ENCODE peak calls at places on chromosome 4, in seven cellular contexts. J is lower leg skin, T is body of pancreas, Z is prostate gland, M is transverse colon, X is stomach, Q is tibial nerve. K is an unnamed sample.

GRCh38 chr4:46931981-46932380 is 22.9 kb upstream of the COX7B2 start:
- DNase-seq in J (no peak), T (peak; percentile 16), Z (no peak), M (peak; percentile 10), X (no peak), Q (no peak), K (peak; percentile 10)

GRCh38 chr4:108644237-108644636 is 6.2 kb upstream of the OSTC start:
- DNase-seq in J (no peak), T (no peak), Z (no peak), M (no peak), X (no peak), Q (no peak), K (no peak)

GRCh38 chr4:14863420-14864364 is 138.6 kb upstream of the CPEB2 start:
- DNase-seq in J (no peak), T (no peak), Z (no peak), M (no peak), X (no peak), Q (no peak), K (no peak)

GRCh38 chr4:56049428-56050212 is 100.9 kb downstream of the CEP135 start:
- DNase-seq in J (no peak), T (peak; percentile 11), Z (no peak), M (peak; percentile 32), X (no peak), Q (no peak), K (peak; percentile 88)

GRCh38 chr4:8737075-8737474 is 134.6 kb downstream of the HMX1 start:
- DNase-seq in J (no peak), T (no peak), Z (no peak), M (no peak), X (peak; percentile 14), Q (no peak), K (no peak)

GRCh38 chr4:123986268-123986798 is 589.7 kb downstream of the SPRY1 start:
- DNase-seq in J (peak; percentile 71), T (peak; percentile 7), Z (no peak), M (peak; percentile 13), X (no peak), Q (peak; percentile 30), K (no peak)

GRCh38 chr4:24896056-24896455 is 16.8 kb downstream of the CCDC149 start:
- DNase-seq in J (no peak), T (no peak), Z (no peak), M (no peak), X (no peak), Q (no peak), K (no peak)

GRCh38 chr4:139266583-139267257 is 13.3 kb downstream of the MGARP start:
- DNase-seq in J (peak; percentile 51), T (peak; percentile 66), Z (no peak), M (peak; percentile 86), X (peak; percentile 71), Q (peak; percentile 44), K (peak; percentile 82)

GRCh38 chr4:6705638-6706037 is 4.0 kb downstream of the MRFAP1L1 start:
- DNase-seq in J (no peak), T (no peak), Z (no peak), M (no peak), X (no peak), Q (no peak), K (no peak)

GRCh38 chr4:186936496-186937375 is 213.1 kb upstream of the FAT1 start:
- DNase-seq in J (no peak), T (no peak), Z (no peak), M (no peak), X (no peak), Q (no peak), K (no peak)

GRCh38 chr4:110418641-110419040 is 57.3 kb upstream of the ENPEP start:
- DNase-seq in J (no peak), T (no peak), Z (no peak), M (no peak), X (no peak), Q (no peak), K (peak; percentile 1)

GRCh38 chr4:103451341-103451740 is 253.2 kb upstream of the CENPE start:
- DNase-seq in J (no peak), T (no peak), Z (no peak), M (no peak), X (no peak), Q (no peak), K (no peak)

GRCh38 chr4:33649015-33649414 is 2595.3 kb downstream of the ARAP2 start:
- DNase-seq in J (no peak), T (no peak), Z (no peak), M (no peak), X (no peak), Q (no peak), K (no peak)

GRCh38 chr4:132587626-132588025 is 561.5 kb upstream of the PCDH10 start:
- DNase-seq in J (no peak), T (no peak), Z (no peak), M (no peak), X (no peak), Q (no peak), K (no peak)

GRCh38 chr4:107719211-107719926 is 665 bp downstream of the PAPSS1 start:
- DNase-seq in J (peak; percentile 31), T (peak; percentile 40), Z (peak; percentile 22), M (no peak), X (no peak), Q (peak; percentile 15), K (peak; percentile 43)

GRCh38 chr4:110869114-110869513 is 246.2 kb upstream of the PITX2 start:
- DNase-seq in J (no peak), T (no peak), Z (no peak), M (no peak), X (no peak), Q (no peak), K (no peak)

GRCh38 chr4:48223633-48224295 is 45.9 kb downstream of the TEC start:
- DNase-seq in J (no peak), T (no peak), Z (no peak), M (no peak), X (no peak), Q (no peak), K (no peak)

GRCh38 chr4:24042094-24042493 is 152.2 kb upstream of the PPARGC1A start:
- DNase-seq in J (no peak), T (no peak), Z (no peak), M (no peak), X (no peak), Q (no peak), K (no peak)

GRCh38 chr4:165906272-165906671 is 33.2 kb downstream of the TLL1 start:
- DNase-seq in J (no peak), T (no peak), Z (no peak), M (no peak), X (no peak), Q (no peak), K (no peak)

GRCh38 chr4:179097741-179098140 is 1655.5 kb upstream of the AGA start:
- DNase-seq in J (no peak), T (peak; percentile 5), Z (no peak), M (no peak), X (no peak), Q (no peak), K (peak; percentile 7)

GRCh38 chr4:102842367-102842766 is 15.0 kb upstream of the UBE2D3 start:
- DNase-seq in J (no peak), T (no peak), Z (no peak), M (no peak), X (no peak), Q (no peak), K (no peak)

GRCh38 chr4:86421461-86421860 is 61.6 kb upstream of the MAPK10 start:
- DNase-seq in J (no peak), T (no peak), Z (no peak), M (no peak), X (no peak), Q (no peak), K (no peak)

GRCh38 chr4:86414686-86415085 is 54.8 kb upstream of the MAPK10 start:
- DNase-seq in J (no peak), T (no peak), Z (no peak), M (no peak), X (no peak), Q (no peak), K (no peak)

GRCh38 chr4:86416081-86416480 is 56.2 kb upstream of the MAPK10 start:
- DNase-seq in J (no peak), T (no peak), Z (no peak), M (no peak), X (no peak), Q (no peak), K (no peak)
- TF ChIP-seq POLR2A in J (no peak), T (no peak), Z (no peak), M (no peak), X (no peak), Q (no peak), K (no peak)

DNA sequence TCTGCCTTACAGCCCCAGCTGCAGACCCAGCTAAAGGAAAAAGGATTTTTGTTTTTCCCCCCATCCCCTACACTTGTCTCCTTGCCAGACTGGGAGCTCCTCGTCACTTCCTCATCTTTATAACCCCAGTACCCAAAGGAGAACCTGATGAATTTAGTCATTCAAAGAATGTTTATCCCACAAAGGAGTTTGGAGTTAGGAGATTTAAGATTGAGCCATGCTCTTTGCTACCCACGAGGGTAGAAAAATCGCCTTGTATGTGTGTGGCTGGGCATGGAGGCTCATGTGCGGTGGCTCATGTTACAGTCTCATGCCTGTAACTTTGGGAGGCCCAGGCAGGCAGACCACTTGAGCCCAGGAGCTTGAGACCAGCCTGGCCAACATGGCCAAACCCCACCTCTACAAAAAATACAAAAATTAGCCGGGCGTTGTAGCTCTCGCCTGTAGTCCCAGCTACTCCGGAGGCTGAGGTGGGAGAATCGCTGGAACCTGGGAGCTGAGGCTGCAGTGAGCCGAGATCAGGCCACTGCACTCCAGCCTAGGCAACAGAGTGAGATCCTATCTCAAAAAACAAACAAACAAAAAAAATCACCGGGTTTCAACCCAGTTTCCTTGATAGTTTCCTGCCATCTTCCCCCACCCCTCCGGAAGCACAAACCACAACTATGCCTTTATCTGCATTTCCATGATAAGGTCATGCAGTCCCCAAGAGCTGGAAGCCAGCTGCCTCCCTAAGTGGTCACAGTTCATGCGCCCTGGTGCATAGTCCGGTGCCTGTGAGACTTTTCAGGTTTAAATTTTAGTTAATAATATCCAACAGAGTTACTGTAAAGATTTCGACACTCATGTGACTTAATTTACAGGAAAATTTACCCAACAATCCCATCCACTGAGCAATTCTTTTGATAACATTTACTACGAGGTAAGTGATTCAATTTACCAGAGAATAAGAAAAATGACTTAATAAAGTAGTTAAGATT is 1.5 kb downstream of the CFAP97 start:
- DNase-seq in J (no peak), T (peak; percentile 27), Z (no peak), M (no peak), X (no peak), Q (no peak), K (peak; percentile 40)
- TF ChIP-seq POLR2A in J (no peak), T (no peak), Z (no peak), M (no peak), X (no peak), Q (no peak), K (no peak)

GRCh38 chr4:119300072-119300387 is 21.9 kb downstream of the FABP2 start:
- DNase-seq in J (peak; percentile 49), T (peak; percentile 60), Z (peak; percentile 40), M (peak; percentile 50), X (peak; percentile 33), Q (no peak), K (no peak)
- TF ChIP-seq POLR2A in J (no peak), T (no peak), Z (no peak), M (no peak), X (no peak), Q (no peak), K (no peak)

DNA sequence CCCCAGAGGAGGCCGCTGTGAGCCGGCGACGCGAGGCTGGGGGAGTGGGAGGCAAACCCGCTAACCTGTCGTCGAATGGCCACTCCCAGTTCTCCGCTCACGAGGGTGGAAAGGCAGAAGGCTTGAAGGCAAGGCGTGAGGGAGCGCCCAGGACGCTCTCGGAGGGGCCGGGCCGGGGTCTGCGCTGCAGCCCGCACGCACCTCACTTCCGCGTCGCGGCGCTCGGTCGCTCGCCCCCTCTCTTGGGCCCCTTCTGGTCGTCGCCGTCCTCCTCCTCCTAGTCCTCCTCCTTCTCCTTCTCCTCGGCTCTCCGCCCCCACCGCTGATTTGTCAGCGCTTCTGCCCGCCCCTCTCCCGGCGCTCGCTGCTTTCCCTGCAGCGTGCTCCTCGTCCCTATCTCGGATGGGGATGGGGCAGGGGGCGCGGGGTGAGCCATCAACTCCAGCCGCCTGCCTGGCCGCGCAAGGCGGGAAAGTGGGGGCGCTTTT is at the start of gene SNCA:
- DNase-seq in J (peak; percentile 58), T (peak; percentile 59), Z (peak; percentile 68), M (peak; percentile 33), X (peak; percentile 46), Q (peak; percentile 28), K (peak; percentile 76)
- TF ChIP-seq POLR2A in J (no peak), T (no peak), Z (peak; percentile 49), M (no peak), X (no peak), Q (peak; percentile 79), K (peak; percentile 65)